ENCODE peak calls at places on chromosome 17, in nine cellular contexts. H, E, K, X, T, P, O, N and L are unnamed samples.
A peak's percentile ranks its signal among the peaks of the same experiment; 100 is the strongest.

GRCh38 chr17:1481736-1482135 is 10.8 kb downstream of the MYO1C start:
- DNase-seq in T (no peak), N (no peak), K (no peak), H (no peak), X (no peak), P (no peak), O (no peak), E (no peak), L (no peak)

GRCh38 chr17:58331815-58332719 is 3.5 kb upstream of the TSPOAP1 start:
- DNase-seq in O (no peak), K (peak; percentile 92), E (no peak), T (no peak), X (peak; percentile 89), H (peak; percentile 88), P (peak; percentile 79), N (peak; percentile 95), L (peak; percentile 95)

GRCh38 chr17:42284020-42284369 is 4.3 kb upstream of the STAT5A start:
- DNase-seq in P (no peak), T (no peak), N (no peak), K (no peak), X (peak; percentile 13), H (no peak), O (no peak), E (no peak), L (peak; percentile 15)

GRCh38 chr17:31627960-31628359 is 231.1 kb downstream of the COPRS start:
- DNase-seq in N (no peak), K (no peak), X (no peak), T (no peak), O (no peak), H (no peak), P (no peak), E (peak; percentile 79), L (no peak)

GRCh38 chr17:64377769-64378282 is 12.8 kb downstream of the PECAM1 start:
- DNase-seq in T (no peak), N (no peak), O (no peak), H (no peak), X (no peak), E (peak; percentile 47), P (no peak), K (no peak), L (peak; percentile 49)

GRCh38 chr17:49341356-49341755 is 20.7 kb downstream of the ZNF652 start:
- DNase-seq in P (no peak), K (no peak), H (no peak), E (no peak), N (no peak), X (no peak), T (peak; percentile 22), O (no peak), L (no peak)

GRCh38 chr17:340074-340473 is 12.5 kb downstream of the RPH3AL start:
- DNase-seq in X (peak; percentile 56), H (no peak), T (no peak), E (no peak), K (no peak), N (no peak), O (no peak), P (no peak), L (no peak)

GRCh38 chr17:17545031-17545820 is 46.3 kb downstream of the PEMT start:
- DNase-seq in T (no peak), O (no peak), P (no peak), X (no peak), K (no peak), N (no peak), H (no peak), E (peak; percentile 61), L (no peak)